ENCODE peak calls at places on chromosomes 12 and 14, in five cellular contexts. One of them, this sample, is unnamed. For H3K4me1, the result is how much of the 10 kb centered on the place peaks cover.

GRCh38 chr12:94710933-94711332 is 60.6 kb upstream of the TMCC3 start:
- DNase-seq in MM.1S: peak
- DNase-seq in ascending aorta: no peak
- DNase-seq in PC-9: no peak
- DNase-seq in psoas muscle: no peak
- DNase-seq in this sample: no peak

GRCh38 chr12:118357327-118358007 is 15.2 kb downstream of the TAOK3 start:
- DNase-seq in MM.1S: no peak
- DNase-seq in ascending aorta: no peak
- DNase-seq in PC-9: no peak
- DNase-seq in psoas muscle: no peak
- DNase-seq in this sample: no peak

GRCh38 chr12:132259872-132260695 is 69.3 kb downstream of the GALNT9 start:
- DNase-seq in MM.1S: no peak
- DNase-seq in ascending aorta: no peak
- DNase-seq in PC-9: no peak
- DNase-seq in psoas muscle: no peak
- DNase-seq in this sample: no peak

GRCh38 chr12:130826151-130826801 is 12.8 kb downstream of the STX2 start:
- DNase-seq in MM.1S: no peak
- DNase-seq in ascending aorta: peak
- DNase-seq in PC-9: peak
- DNase-seq in psoas muscle: peak
- DNase-seq in this sample: no peak

GRCh38 chr14:31930493-31931225 is 146.4 kb upstream of the ARHGAP5 start:
- DNase-seq in MM.1S: no peak
- DNase-seq in ascending aorta: no peak
- DNase-seq in PC-9: no peak
- DNase-seq in psoas muscle: no peak
- DNase-seq in this sample: no peak

GRCh38 chr12:46263140-46264017 is 5.5 kb downstream of the SLC38A1 start:
- DNase-seq in MM.1S: no peak
- DNase-seq in ascending aorta: no peak
- DNase-seq in PC-9: no peak
- DNase-seq in psoas muscle: no peak
- DNase-seq in this sample: no peak

GRCh38 chr12:88706286-88706685 is 126.0 kb upstream of the KITLG start:
- DNase-seq in MM.1S: no peak
- DNase-seq in ascending aorta: no peak
- DNase-seq in PC-9: no peak
- DNase-seq in psoas muscle: no peak
- DNase-seq in this sample: no peak

GRCh38 chr12:104788848-104789271 is 169.2 kb downstream of the SLC41A2 start:
- DNase-seq in MM.1S: no peak
- DNase-seq in ascending aorta: no peak
- DNase-seq in PC-9: no peak
- DNase-seq in psoas muscle: no peak
- DNase-seq in this sample: no peak

GRCh38 chr14:36221097-36221496 is 44.6 kb upstream of the PTCSC3 start:
- DNase-seq in MM.1S: no peak
- DNase-seq in ascending aorta: no peak
- DNase-seq in PC-9: no peak
- DNase-seq in psoas muscle: no peak
- DNase-seq in this sample: no peak

GRCh38 chr14:70785556-70785955 is 23.8 kb downstream of the MAP3K9 start:
- DNase-seq in MM.1S: no peak
- DNase-seq in ascending aorta: no peak
- DNase-seq in PC-9: no peak
- DNase-seq in psoas muscle: no peak
- DNase-seq in this sample: no peak

GRCh38 chr12:92002673-92003382 is 142.8 kb downstream of the BTG1 start:
- DNase-seq in MM.1S: no peak
- DNase-seq in ascending aorta: no peak
- DNase-seq in PC-9: no peak
- DNase-seq in psoas muscle: no peak
- DNase-seq in this sample: no peak

GRCh38 chr14:105926415-105927093 is 400.2 kb downstream of the TMEM121 start:
- DNase-seq in MM.1S: no peak
- DNase-seq in ascending aorta: peak
- DNase-seq in PC-9: no peak
- DNase-seq in psoas muscle: no peak
- DNase-seq in this sample: peak

GRCh38 chr14:79404874-79405273 is 806.4 kb downstream of the DIO2 start:
- DNase-seq in MM.1S: no peak
- DNase-seq in ascending aorta: no peak
- DNase-seq in PC-9: no peak
- DNase-seq in psoas muscle: no peak
- DNase-seq in this sample: no peak

GRCh38 chr14:23423657-23424056 is 11.8 kb downstream of the MYH7 start:
- DNase-seq in MM.1S: no peak
- DNase-seq in ascending aorta: no peak
- DNase-seq in PC-9: no peak
- DNase-seq in psoas muscle: no peak
- DNase-seq in this sample: no peak

GRCh38 chr12:47281667-47282171 is 202.0 kb upstream of the AMIGO2 start:
- DNase-seq in MM.1S: no peak
- DNase-seq in ascending aorta: no peak
- DNase-seq in PC-9: no peak
- DNase-seq in psoas muscle: no peak
- DNase-seq in this sample: no peak

GRCh38 chr14:100779691-100780080 is 46.2 kb upstream of the MEG3 start:
- DNase-seq in MM.1S: no peak
- DNase-seq in ascending aorta: peak
- DNase-seq in PC-9: no peak
- DNase-seq in psoas muscle: no peak
- DNase-seq in this sample: no peak

GRCh38 chr12:92294676-92295440 is 149.2 kb upstream of the BTG1 start:
- DNase-seq in MM.1S: no peak
- DNase-seq in ascending aorta: no peak
- DNase-seq in PC-9: no peak
- DNase-seq in psoas muscle: no peak
- DNase-seq in this sample: no peak

GRCh38 chr12:82745807-82746206 is 59.1 kb downstream of the TMTC2 start:
- DNase-seq in MM.1S: no peak
- DNase-seq in ascending aorta: no peak
- DNase-seq in PC-9: no peak
- DNase-seq in psoas muscle: no peak
- DNase-seq in this sample: no peak

GRCh38 chr14:29518335-29518734 is 409.3 kb downstream of the PRKD1 start:
- DNase-seq in MM.1S: no peak
- DNase-seq in ascending aorta: no peak
- DNase-seq in PC-9: no peak
- DNase-seq in psoas muscle: no peak
- DNase-seq in this sample: no peak

GRCh38 chr12:5785601-5786000 is 159.5 kb downstream of the ANO2 start:
- DNase-seq in MM.1S: no peak
- DNase-seq in ascending aorta: no peak
- DNase-seq in PC-9: no peak
- DNase-seq in psoas muscle: no peak
- DNase-seq in this sample: no peak

GRCh38 chr14:101872333-101872732 is 92.0 kb upstream of the DYNC1H1 start:
- DNase-seq in MM.1S: no peak
- DNase-seq in ascending aorta: no peak
- DNase-seq in PC-9: no peak
- DNase-seq in psoas muscle: no peak
- DNase-seq in this sample: no peak
- H3K4me1 ChIP-seq in MM.1S: under half
- H3K4me1 ChIP-seq in ascending aorta: under half
- H3K4me1 ChIP-seq in PC-9: under half
- H3K4me1 ChIP-seq in psoas muscle: under half
- H3K4me1 ChIP-seq in this sample: under half

DNA sequence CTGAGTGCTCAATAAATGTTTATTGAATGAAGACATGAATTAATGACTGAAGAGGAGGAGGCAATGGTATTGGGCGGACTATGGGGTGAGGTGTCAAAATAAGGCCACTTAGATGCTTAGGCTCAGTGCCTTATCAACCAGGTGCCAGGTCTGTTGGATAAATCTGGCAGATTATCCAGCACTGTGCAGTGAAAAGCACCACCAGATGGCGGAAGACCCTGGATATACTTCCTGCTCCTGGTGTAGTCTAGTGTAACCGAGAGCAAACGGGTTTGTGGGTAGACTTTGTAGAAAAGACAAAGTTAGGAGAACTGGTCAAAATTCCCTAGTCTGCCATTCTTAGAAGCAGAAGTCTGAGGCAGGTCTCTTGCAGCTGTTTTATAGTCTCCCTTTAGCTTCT is 306.3 kb downstream of the ATP23 start:
- DNase-seq in MM.1S: no peak
- DNase-seq in ascending aorta: no peak
- DNase-seq in PC-9: peak
- DNase-seq in psoas muscle: no peak
- DNase-seq in this sample: no peak
- TF ChIP-seq CTCF in MM.1S: no peak
- TF ChIP-seq CTCF in ascending aorta: no peak
- TF ChIP-seq CTCF in PC-9: peak
- TF ChIP-seq CTCF in psoas muscle: no peak
- TF ChIP-seq CTCF in this sample: no peak

GRCh38 chr14:102565331-102565887 is 27.0 kb upstream of the RCOR1 start:
- DNase-seq in MM.1S: no peak
- DNase-seq in ascending aorta: no peak
- DNase-seq in PC-9: no peak
- DNase-seq in psoas muscle: no peak
- DNase-seq in this sample: no peak
- H3K4me1 ChIP-seq in MM.1S: under half
- H3K4me1 ChIP-seq in ascending aorta: under half
- H3K4me1 ChIP-seq in PC-9: under half
- H3K4me1 ChIP-seq in psoas muscle: under half
- H3K4me1 ChIP-seq in this sample: under half

GRCh38 chr12:74365178-74365964 is 172.3 kb upstream of the ATXN7L3B start:
- DNase-seq in MM.1S: peak
- DNase-seq in ascending aorta: no peak
- DNase-seq in PC-9: peak
- DNase-seq in psoas muscle: no peak
- DNase-seq in this sample: no peak
- TF ChIP-seq CTCF in MM.1S: peak
- TF ChIP-seq CTCF in ascending aorta: no peak
- TF ChIP-seq CTCF in PC-9: peak
- TF ChIP-seq CTCF in psoas muscle: no peak
- TF ChIP-seq CTCF in this sample: no peak